ENCODE peak calls at places on chromosomes 11 and 22, in ten cellular contexts. One of them, this sample, is unnamed.

GRCh38 chr11:71542856-71543743 is 5.1 kb upstream of the KRTAP5-9 start:
- DNase-seq in vagina: no peak
- DNase-seq in uterus: no peak
- DNase-seq in ovary: no peak
- DNase-seq in Peyer's patch: no peak
- DNase-seq in H1: no peak
- DNase-seq in endothelial cell of umbilical vein: no peak
- DNase-seq in GM12891: no peak
- DNase-seq in IMR-90: no peak
- DNase-seq in transverse colon: no peak
- DNase-seq in this sample: no peak

GRCh38 chr11:130416906-130417305 is 11.5 kb downstream of the ADAMTS8 start:
- DNase-seq in vagina: no peak
- DNase-seq in uterus: no peak
- DNase-seq in ovary: no peak
- DNase-seq in Peyer's patch: no peak
- DNase-seq in H1: no peak
- DNase-seq in endothelial cell of umbilical vein: no peak
- DNase-seq in GM12891: no peak
- DNase-seq in IMR-90: no peak
- DNase-seq in transverse colon: no peak
- DNase-seq in this sample: no peak

GRCh38 chr11:70727899-70728620 is 329.7 kb downstream of the CTTN start:
- DNase-seq in vagina: no peak
- DNase-seq in uterus: no peak
- DNase-seq in ovary: no peak
- DNase-seq in Peyer's patch: no peak
- DNase-seq in H1: no peak
- DNase-seq in endothelial cell of umbilical vein: no peak
- DNase-seq in GM12891: no peak
- DNase-seq in IMR-90: no peak
- DNase-seq in transverse colon: no peak
- DNase-seq in this sample: no peak

GRCh38 chr11:103988595-103988969 is 47.9 kb upstream of the DDI1 start:
- DNase-seq in vagina: no peak
- DNase-seq in uterus: no peak
- DNase-seq in ovary: no peak
- DNase-seq in Peyer's patch: no peak
- DNase-seq in H1: no peak
- DNase-seq in endothelial cell of umbilical vein: no peak
- DNase-seq in GM12891: no peak
- DNase-seq in IMR-90: peak
- DNase-seq in transverse colon: no peak
- DNase-seq in this sample: no peak

GRCh38 chr11:125300791-125301218 is 136.3 kb downstream of the PKNOX2 start:
- DNase-seq in vagina: no peak
- DNase-seq in uterus: no peak
- DNase-seq in ovary: no peak
- DNase-seq in Peyer's patch: no peak
- DNase-seq in H1: no peak
- DNase-seq in endothelial cell of umbilical vein: peak
- DNase-seq in GM12891: no peak
- DNase-seq in IMR-90: peak
- DNase-seq in transverse colon: no peak
- DNase-seq in this sample: peak

GRCh38 chr11:74069146-74070046 is 60.5 kb upstream of the UCP3 start:
- DNase-seq in vagina: no peak
- DNase-seq in uterus: no peak
- DNase-seq in ovary: no peak
- DNase-seq in Peyer's patch: no peak
- DNase-seq in H1: no peak
- DNase-seq in endothelial cell of umbilical vein: no peak
- DNase-seq in GM12891: no peak
- DNase-seq in IMR-90: peak
- DNase-seq in transverse colon: no peak
- DNase-seq in this sample: no peak

GRCh38 chr11:10309163-10310093 is 4.6 kb downstream of the ADM start:
- DNase-seq in vagina: no peak
- DNase-seq in uterus: peak
- DNase-seq in ovary: peak
- DNase-seq in Peyer's patch: peak
- DNase-seq in H1: no peak
- DNase-seq in endothelial cell of umbilical vein: peak
- DNase-seq in GM12891: no peak
- DNase-seq in IMR-90: peak
- DNase-seq in transverse colon: peak
- DNase-seq in this sample: no peak

GRCh38 chr22:37627545-37627944 is 11.9 kb upstream of the SH3BP1 start:
- DNase-seq in vagina: no peak
- DNase-seq in uterus: no peak
- DNase-seq in ovary: peak
- DNase-seq in Peyer's patch: no peak
- DNase-seq in H1: no peak
- DNase-seq in endothelial cell of umbilical vein: no peak
- DNase-seq in GM12891: no peak
- DNase-seq in IMR-90: no peak
- DNase-seq in transverse colon: peak
- DNase-seq in this sample: no peak

GRCh38 chr11:64007629-64008282 is 21.5 kb downstream of the OTUB1 start:
- DNase-seq in vagina: no peak
- DNase-seq in uterus: peak
- DNase-seq in ovary: peak
- DNase-seq in Peyer's patch: peak
- DNase-seq in H1: no peak
- DNase-seq in endothelial cell of umbilical vein: peak
- DNase-seq in GM12891: no peak
- DNase-seq in IMR-90: no peak
- DNase-seq in transverse colon: peak
- DNase-seq in this sample: no peak
- TF ChIP-seq POLR2A in vagina: no peak
- TF ChIP-seq POLR2A in uterus: peak
- TF ChIP-seq POLR2A in ovary: no peak
- TF ChIP-seq POLR2A in Peyer's patch: no peak
- TF ChIP-seq POLR2A in H1: no peak
- TF ChIP-seq POLR2A in endothelial cell of umbilical vein: no peak
- TF ChIP-seq POLR2A in GM12891: no peak
- TF ChIP-seq POLR2A in IMR-90: no peak
- TF ChIP-seq POLR2A in transverse colon: no peak
- TF ChIP-seq POLR2A in this sample: no peak

DNA sequence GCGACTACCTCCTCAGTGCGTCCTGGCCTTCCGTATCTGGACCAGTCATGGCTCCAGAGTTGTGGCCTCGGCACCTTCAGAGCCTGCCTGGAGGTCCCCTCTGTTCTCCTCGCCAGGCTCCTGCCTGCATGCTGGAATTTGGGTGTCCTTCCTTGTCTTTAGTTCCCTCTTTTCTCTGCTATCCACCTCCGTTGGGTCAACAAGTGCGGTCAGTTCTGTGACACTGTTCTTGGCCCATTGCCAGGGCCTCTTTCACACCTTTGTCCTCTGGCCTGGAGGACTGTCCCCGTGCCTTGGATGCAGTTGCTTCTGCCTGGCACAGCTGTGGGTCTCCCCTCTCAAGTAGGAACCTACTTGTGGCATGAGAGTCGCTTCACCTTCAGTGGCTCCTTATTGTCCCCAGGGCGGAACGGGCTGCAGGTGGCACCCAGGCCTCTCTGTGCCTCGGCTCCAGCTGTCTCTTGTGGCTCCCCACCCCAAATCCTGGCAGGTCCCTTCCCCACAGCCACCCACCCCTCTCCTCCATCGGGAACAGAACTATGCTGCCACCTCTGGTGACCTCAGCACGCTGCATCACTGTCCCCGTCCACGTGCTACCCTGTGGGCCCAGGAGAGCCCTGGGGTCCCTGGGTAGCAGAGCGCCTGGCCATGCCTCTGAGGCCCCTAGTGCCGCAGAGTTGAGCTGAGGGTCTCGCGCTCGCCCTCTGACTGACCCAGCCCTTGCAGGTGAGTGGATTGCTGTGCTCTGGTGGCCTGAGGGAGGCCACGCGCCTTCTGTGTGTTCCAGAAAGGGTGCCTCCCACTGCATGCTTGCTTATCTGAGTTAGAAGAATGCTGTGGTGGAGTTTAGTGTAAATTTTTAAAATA is 4.7 kb downstream of the DGCR8 start:
- DNase-seq in vagina: no peak
- DNase-seq in uterus: no peak
- DNase-seq in ovary: no peak
- DNase-seq in Peyer's patch: peak
- DNase-seq in H1: no peak
- DNase-seq in endothelial cell of umbilical vein: no peak
- DNase-seq in GM12891: no peak
- DNase-seq in IMR-90: no peak
- DNase-seq in transverse colon: no peak
- DNase-seq in this sample: no peak
- TF ChIP-seq POLR2A in vagina: no peak
- TF ChIP-seq POLR2A in uterus: no peak
- TF ChIP-seq POLR2A in ovary: no peak
- TF ChIP-seq POLR2A in Peyer's patch: no peak
- TF ChIP-seq POLR2A in H1: no peak
- TF ChIP-seq POLR2A in endothelial cell of umbilical vein: no peak
- TF ChIP-seq POLR2A in GM12891: no peak
- TF ChIP-seq POLR2A in IMR-90: no peak
- TF ChIP-seq POLR2A in transverse colon: no peak
- TF ChIP-seq POLR2A in this sample: no peak

GRCh38 chr22:48573766-48574165 is 1253.9 kb downstream of the BRD1 start:
- DNase-seq in vagina: no peak
- DNase-seq in uterus: no peak
- DNase-seq in ovary: no peak
- DNase-seq in Peyer's patch: no peak
- DNase-seq in H1: no peak
- DNase-seq in endothelial cell of umbilical vein: no peak
- DNase-seq in GM12891: no peak
- DNase-seq in IMR-90: no peak
- DNase-seq in transverse colon: no peak
- DNase-seq in this sample: no peak

GRCh38 chr22:48576333-48577013 is 1251.2 kb downstream of the BRD1 start:
- DNase-seq in vagina: no peak
- DNase-seq in uterus: no peak
- DNase-seq in ovary: no peak
- DNase-seq in Peyer's patch: no peak
- DNase-seq in H1: no peak
- DNase-seq in endothelial cell of umbilical vein: no peak
- DNase-seq in GM12891: no peak
- DNase-seq in IMR-90: no peak
- DNase-seq in transverse colon: no peak
- DNase-seq in this sample: no peak

GRCh38 chr22:48575567-48576332 is 1251.9 kb downstream of the BRD1 start:
- DNase-seq in vagina: no peak
- DNase-seq in uterus: no peak
- DNase-seq in ovary: no peak
- DNase-seq in Peyer's patch: no peak
- DNase-seq in H1: no peak
- DNase-seq in endothelial cell of umbilical vein: no peak
- DNase-seq in GM12891: no peak
- DNase-seq in IMR-90: no peak
- DNase-seq in transverse colon: no peak
- DNase-seq in this sample: no peak

GRCh38 chr22:48572951-48573350 is 1254.7 kb downstream of the BRD1 start:
- DNase-seq in vagina: no peak
- DNase-seq in uterus: no peak
- DNase-seq in ovary: no peak
- DNase-seq in Peyer's patch: no peak
- DNase-seq in H1: no peak
- DNase-seq in endothelial cell of umbilical vein: no peak
- DNase-seq in GM12891: no peak
- DNase-seq in IMR-90: no peak
- DNase-seq in transverse colon: no peak
- DNase-seq in this sample: no peak

GRCh38 chr22:48574776-48575566 is 1252.7 kb downstream of the BRD1 start:
- DNase-seq in vagina: no peak
- DNase-seq in uterus: peak
- DNase-seq in ovary: peak
- DNase-seq in Peyer's patch: no peak
- DNase-seq in H1: peak
- DNase-seq in endothelial cell of umbilical vein: no peak
- DNase-seq in GM12891: peak
- DNase-seq in IMR-90: no peak
- DNase-seq in transverse colon: peak
- DNase-seq in this sample: no peak
- TF ChIP-seq POLR2A in vagina: no peak
- TF ChIP-seq POLR2A in uterus: no peak
- TF ChIP-seq POLR2A in ovary: no peak
- TF ChIP-seq POLR2A in Peyer's patch: no peak
- TF ChIP-seq POLR2A in H1: peak
- TF ChIP-seq POLR2A in endothelial cell of umbilical vein: no peak
- TF ChIP-seq POLR2A in GM12891: no peak
- TF ChIP-seq POLR2A in IMR-90: no peak
- TF ChIP-seq POLR2A in transverse colon: no peak
- TF ChIP-seq POLR2A in this sample: no peak

GRCh38 chr22:31348766-31349165 is 2.6 kb upstream of the PATZ1 start:
- DNase-seq in vagina: no peak
- DNase-seq in uterus: no peak
- DNase-seq in ovary: peak
- DNase-seq in Peyer's patch: no peak
- DNase-seq in H1: no peak
- DNase-seq in endothelial cell of umbilical vein: no peak
- DNase-seq in GM12891: no peak
- DNase-seq in IMR-90: no peak
- DNase-seq in transverse colon: no peak
- DNase-seq in this sample: no peak

GRCh38 chr22:31346733-31347250 is 646 bp upstream of the PATZ1 start:
- DNase-seq in vagina: no peak
- DNase-seq in uterus: peak
- DNase-seq in ovary: peak
- DNase-seq in Peyer's patch: peak
- DNase-seq in H1: no peak
- DNase-seq in endothelial cell of umbilical vein: peak
- DNase-seq in GM12891: peak
- DNase-seq in IMR-90: peak
- DNase-seq in transverse colon: peak
- DNase-seq in this sample: no peak

GRCh38 chr22:31346255-31346732 is at the start of gene PATZ1:
- DNase-seq in vagina: no peak
- DNase-seq in uterus: peak
- DNase-seq in ovary: peak
- DNase-seq in Peyer's patch: no peak
- DNase-seq in H1: peak
- DNase-seq in endothelial cell of umbilical vein: peak
- DNase-seq in GM12891: peak
- DNase-seq in IMR-90: peak
- DNase-seq in transverse colon: peak
- DNase-seq in this sample: peak

GRCh38 chr22:31345331-31346254 is 553 bp downstream of the PATZ1 start:
- DNase-seq in vagina: no peak
- DNase-seq in uterus: peak
- DNase-seq in ovary: peak
- DNase-seq in Peyer's patch: peak
- DNase-seq in H1: peak
- DNase-seq in endothelial cell of umbilical vein: peak
- DNase-seq in GM12891: peak
- DNase-seq in IMR-90: peak
- DNase-seq in transverse colon: peak
- DNase-seq in this sample: peak

DNA sequence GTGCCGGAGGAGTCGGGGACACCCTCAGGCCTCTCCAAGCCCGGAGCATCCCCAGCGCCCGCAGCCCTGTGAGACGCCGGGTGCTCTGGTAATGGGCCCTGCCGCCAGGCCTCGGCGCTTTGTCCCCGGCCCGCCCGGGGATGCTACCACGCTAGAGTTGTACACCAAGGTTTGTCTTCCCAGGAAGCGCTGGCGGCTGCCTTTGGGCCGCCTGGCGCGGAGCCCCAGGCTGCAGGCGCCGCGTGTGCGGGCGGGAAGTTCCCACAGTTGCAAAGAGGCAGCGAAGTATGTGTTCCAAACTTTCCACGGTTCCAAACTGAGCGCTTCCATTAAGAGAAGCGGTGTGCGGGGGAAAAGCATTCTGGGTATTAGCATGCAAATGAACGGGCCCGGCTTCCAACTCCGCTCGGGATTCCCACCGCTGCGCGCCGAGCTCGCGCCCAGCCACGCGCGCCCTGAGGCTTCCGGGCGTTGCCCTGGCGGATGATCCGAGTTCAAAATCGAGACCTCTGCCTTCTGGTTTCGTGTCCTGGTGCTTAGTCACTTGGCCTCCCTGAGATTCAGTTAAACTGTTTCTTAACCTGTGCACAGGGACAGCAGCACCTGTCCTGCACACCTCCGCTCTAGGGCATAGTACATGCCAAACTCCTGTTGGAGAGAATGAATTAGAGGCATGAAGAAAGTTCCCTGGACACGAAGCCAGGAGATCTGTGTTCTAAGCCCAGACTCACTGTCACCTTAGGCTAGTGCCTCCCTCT is 1.3 kb upstream of the PATZ1 start:
- DNase-seq in vagina: no peak
- DNase-seq in uterus: peak
- DNase-seq in ovary: peak
- DNase-seq in Peyer's patch: peak
- DNase-seq in H1: no peak
- DNase-seq in endothelial cell of umbilical vein: peak
- DNase-seq in GM12891: peak
- DNase-seq in IMR-90: peak
- DNase-seq in transverse colon: peak
- DNase-seq in this sample: no peak
- TF ChIP-seq POLR2A in vagina: no peak
- TF ChIP-seq POLR2A in uterus: no peak
- TF ChIP-seq POLR2A in ovary: no peak
- TF ChIP-seq POLR2A in Peyer's patch: no peak
- TF ChIP-seq POLR2A in H1: peak
- TF ChIP-seq POLR2A in endothelial cell of umbilical vein: peak
- TF ChIP-seq POLR2A in GM12891: peak
- TF ChIP-seq POLR2A in IMR-90: no peak
- TF ChIP-seq POLR2A in transverse colon: peak
- TF ChIP-seq POLR2A in this sample: no peak